ENCODE peak calls at places on chromosome 5, in nine cellular contexts. Z is pancreas, T is transverse colon, S is mesendoderm, V is colonic mucosa, W is right atrium auricular region, A is psoas muscle, D is right lobe of liver, R is IMR-90. B is an unnamed sample.

GRCh38 chr5:91352831-91353695 is 30.1 kb downstream of the ARRDC3 start:
- DNase-seq in T (no peak), V (no peak), S (no peak), A (no peak), Z (no peak), R (no peak), D (no peak), W (no peak), B (no peak)

GRCh38 chr5:107840592-107840991 is 169.9 kb upstream of the EFNA5 start:
- DNase-seq in R (no peak), Z (no peak), A (no peak), V (no peak), S (no peak), W (no peak), T (no peak), D (no peak), B (no peak)

GRCh38 chr5:172096184-172096941 is 89.9 kb upstream of the FBXW11 start:
- DNase-seq in W (no peak), V (no peak), Z (no peak), A (no peak), S (no peak), D (no peak), T (no peak), R (no peak), B (no peak)

GRCh38 chr5:176810687-176811501 is 535 bp downstream of the UNC5A start:
- DNase-seq in A (no peak), T (no peak), V (no peak), D (no peak), Z (no peak), R (no peak), W (no peak), S (no peak), B (no peak)

GRCh38 chr5:147162740-147163139 is 72.1 kb upstream of the STK32A start:
- DNase-seq in S (no peak), R (no peak), Z (no peak), V (no peak), A (no peak), D (no peak), T (no peak), W (no peak), B (no peak)

GRCh38 chr5:91182763-91183162 is 200.4 kb downstream of the ARRDC3 start:
- DNase-seq in Z (no peak), W (peak; percentile 68), D (no peak), A (no peak), T (peak; percentile 47), V (peak; percentile 68), R (no peak), S (peak; percentile 21), B (peak; percentile 16)

GRCh38 chr5:87909382-87909781 is 359.3 kb downstream of the TMEM161B start:
- DNase-seq in Z (no peak), D (no peak), R (no peak), W (no peak), S (peak; percentile 9), T (no peak), V (no peak), A (no peak), B (no peak)

GRCh38 chr5:51832934-51833470 is 449.8 kb downstream of the ISL1 start:
- DNase-seq in V (no peak), S (no peak), A (no peak), W (no peak), R (no peak), Z (no peak), T (no peak), D (no peak), B (no peak)

GRCh38 chr5:52692039-52692438 is 95.7 kb upstream of the ITGA1 start:
- DNase-seq in W (no peak), V (no peak), T (no peak), D (no peak), S (no peak), A (no peak), Z (no peak), R (peak; percentile 87), B (no peak)

GRCh38 chr5:150036513-150036912 is 36.0 kb downstream of the HMGXB3 start:
- DNase-seq in T (no peak), V (no peak), W (no peak), Z (no peak), A (peak; percentile 87), D (no peak), R (peak; percentile 99), S (no peak), B (no peak)

GRCh38 chr5:64299805-64300204 is 134.2 kb downstream of the RNF180 start:
- DNase-seq in D (no peak), S (no peak), R (no peak), W (no peak), Z (no peak), T (no peak), A (no peak), V (no peak), B (no peak)

GRCh38 chr5:14595189-14595588 is 13.6 kb downstream of the OTULINL start:
- DNase-seq in A (no peak), V (no peak), Z (no peak), S (no peak), D (no peak), R (no peak), T (no peak), W (no peak), B (peak; percentile 52)

GRCh38 chr5:95375591-95375990 is 15.6 kb upstream of the FAM81B start:
- DNase-seq in W (no peak), D (no peak), A (no peak), Z (no peak), T (no peak), R (peak; percentile 6), S (no peak), V (no peak), B (no peak)

GRCh38 chr5:149485655-149486615 is 65.3 kb downstream of the CSNK1A1 start:
- DNase-seq in R (peak; percentile 100), V (peak; percentile 91), S (peak; percentile 71), W (peak; percentile 96), A (peak; percentile 82), Z (peak; percentile 88), T (peak; percentile 90), D (no peak), B (peak; percentile 96)

GRCh38 chr5:77444356-77444755 is 47.8 kb downstream of the WDR41 start:
- DNase-seq in Z (no peak), D (no peak), R (peak; percentile 29), S (no peak), A (no peak), V (no peak), W (no peak), T (no peak), B (no peak)

GRCh38 chr5:14469485-14470377 is 111.9 kb upstream of the OTULINL start:
- DNase-seq in V (no peak), T (no peak), A (no peak), W (no peak), R (no peak), Z (no peak), S (no peak), D (no peak), B (no peak)

DNA sequence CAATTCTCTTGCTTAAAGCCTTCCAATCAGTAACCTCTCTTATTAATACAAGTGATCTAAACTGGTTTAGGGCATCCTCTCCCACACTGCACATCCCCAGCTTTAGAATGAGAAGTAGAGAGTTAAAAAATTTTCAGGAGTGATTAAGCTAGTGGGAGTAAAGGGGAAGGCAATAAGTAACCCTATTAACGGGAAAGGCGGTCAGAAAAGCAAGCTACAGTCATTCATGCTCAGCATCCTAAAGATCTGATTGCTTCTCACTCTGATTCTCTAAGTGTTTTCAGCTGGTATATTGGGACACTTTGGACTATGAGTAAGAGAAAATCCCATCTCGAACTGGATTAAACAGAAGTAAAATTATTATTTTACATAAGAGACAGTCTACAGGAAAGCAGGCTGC is 15.9 kb downstream of the CDH6 start:
- DNase-seq in R (no peak), D (no peak), A (no peak), V (no peak), Z (no peak), W (no peak), S (no peak), T (no peak), B (no peak)
- H3K4me3 ChIP-seq in R (no peak overlapping the region), D (no peak overlapping the region), A (no peak overlapping the region), V (no peak overlapping the region), Z (no peak overlapping the region), W (no peak overlapping the region), S (no peak overlapping the region), T (no peak overlapping the region), B (no peak overlapping the region)

DNA sequence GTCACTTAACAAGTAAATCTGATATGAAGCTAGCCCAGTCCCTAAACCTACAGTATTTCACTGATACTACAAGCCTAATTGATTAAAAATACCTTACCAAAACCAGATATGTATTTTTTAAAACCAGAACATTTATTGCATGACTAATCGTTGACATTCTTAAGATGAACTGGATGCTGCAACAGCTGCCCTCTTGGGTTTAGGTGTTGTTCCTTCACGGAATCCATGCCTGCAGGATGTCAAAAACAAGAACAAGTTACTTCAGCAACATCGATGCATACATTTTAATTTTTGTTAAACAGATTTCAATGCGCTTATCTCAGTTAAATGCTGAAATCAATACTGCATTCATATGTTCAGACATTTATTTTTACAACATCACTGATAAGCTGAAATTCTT is 2.7 kb downstream of the RPL37 start:
- DNase-seq in S (no peak), Z (no peak), D (no peak), T (no peak), R (peak; percentile 30), V (no peak), A (no peak), W (no peak), B (no peak)
- H3K27ac ChIP-seq in S (no peak overlapping the region), Z (no peak overlapping the region), D (no peak overlapping the region), T (no peak overlapping the region), R (no peak overlapping the region), V (no peak overlapping the region), A (no peak overlapping the region), W (no peak overlapping the region), B (no peak overlapping the region)

GRCh38 chr5:67009028-67009427 is 187.6 kb downstream of the CD180 start:
- DNase-seq in V (no peak), Z (peak; percentile 48), A (no peak), T (no peak), D (no peak), R (no peak), S (no peak), W (no peak), B (no peak)

GRCh38 chr5:67004730-67005350 is 191.8 kb downstream of the CD180 start:
- DNase-seq in V (no peak), A (no peak), W (no peak), S (peak; percentile 57), D (no peak), R (no peak), Z (no peak), T (no peak), B (no peak)

GRCh38 chr5:67003373-67003905 is 193.2 kb downstream of the CD180 start:
- DNase-seq in W (no peak), D (no peak), Z (no peak), T (no peak), A (no peak), S (no peak), R (no peak), V (no peak), B (no peak)

GRCh38 chr5:67003906-67004729 is 192.5 kb downstream of the CD180 start:
- DNase-seq in V (peak; percentile 94), S (peak; percentile 98), R (peak; percentile 88), Z (peak; percentile 88), D (peak; percentile 89), T (peak; percentile 92), W (peak; percentile 95), A (peak; percentile 86), B (peak; percentile 93)

GRCh38 chr5:67006152-67006848 is 190.3 kb downstream of the CD180 start:
- DNase-seq in S (no peak), W (no peak), D (no peak), Z (no peak), T (no peak), R (no peak), V (no peak), A (no peak), B (no peak)
- H3K4me3 ChIP-seq in S (no peak overlapping the region), W (peak overlapping the region; percentile 65), D (peak overlapping the region; percentile 50), Z (no peak overlapping the region), T (peak overlapping the region; percentile 9), R (no peak overlapping the region), V (no peak overlapping the region), A (peak overlapping the region; percentile 81), B (no peak overlapping the region)

GRCh38 chr5:79640571-79641055 is 28.4 kb downstream of the TENT2 start:
- DNase-seq in R (peak; percentile 19), A (no peak), W (no peak), T (no peak), S (no peak), V (no peak), D (no peak), Z (no peak), B (no peak)
- H3K27ac ChIP-seq in R (no peak overlapping the region), A (no peak overlapping the region), W (no peak overlapping the region), T (no peak overlapping the region), S (no peak overlapping the region), V (no peak overlapping the region), D (no peak overlapping the region), Z (no peak overlapping the region), B (no peak overlapping the region)

B was measured in small intestine.